ENCODE peak calls at places on chromosomes 6 and 20, in four cellular contexts. One of them, this sample, is unnamed.

GRCh38 chr20:37357481-37358365 is 11.8 kb downstream of the SRC start:
- DNase-seq in HepG2: no peak
- DNase-seq in K562: no peak
- DNase-seq in GM12878: no peak
- DNase-seq in this sample: no peak

GRCh38 chr6:149560736-149561135 is 5.4 kb upstream of the GINM1 start:
- DNase-seq in HepG2: no peak
- DNase-seq in K562: peak; percentile 36
- DNase-seq in GM12878: no peak
- DNase-seq in this sample: peak; percentile 65

GRCh38 chr20:63256954-63257353 is 2.7 kb upstream of the NKAIN4 start:
- DNase-seq in GM12878: no peak
- DNase-seq in K562: no peak
- DNase-seq in HepG2: no peak
- DNase-seq in this sample: no peak

GRCh38 chr20:59013031-59013951 is 5.9 kb upstream of the TUBB1 start:
- DNase-seq in K562: no peak
- DNase-seq in GM12878: no peak
- DNase-seq in HepG2: no peak
- DNase-seq in this sample: no peak

GRCh38 chr20:13173201-13173600 is 47.9 kb upstream of the ISM1 start:
- DNase-seq in HepG2: no peak
- DNase-seq in K562: no peak
- DNase-seq in GM12878: no peak
- DNase-seq in this sample: no peak

GRCh38 chr20:56916345-56916622 is 287.2 kb downstream of the TFAP2C start:
- DNase-seq in K562: no peak
- DNase-seq in HepG2: no peak
- DNase-seq in GM12878: no peak
- DNase-seq in this sample: no peak

GRCh38 chr6:131063764-131064272 is 773 bp upstream of the EPB41L2 start:
- DNase-seq in HepG2: no peak
- DNase-seq in K562: no peak
- DNase-seq in GM12878: no peak
- DNase-seq in this sample: no peak

GRCh38 chr20:4064118-4064962 is 49.0 kb upstream of the RNF24 start:
- DNase-seq in K562: peak; percentile 76
- DNase-seq in GM12878: no peak
- DNase-seq in HepG2: no peak
- DNase-seq in this sample: no peak

GRCh38 chr6:166625356-166625755 is 1.7 kb downstream of the RPS6KA2 start:
- DNase-seq in K562: no peak
- DNase-seq in HepG2: no peak
- DNase-seq in GM12878: no peak
- DNase-seq in this sample: no peak

DNA sequence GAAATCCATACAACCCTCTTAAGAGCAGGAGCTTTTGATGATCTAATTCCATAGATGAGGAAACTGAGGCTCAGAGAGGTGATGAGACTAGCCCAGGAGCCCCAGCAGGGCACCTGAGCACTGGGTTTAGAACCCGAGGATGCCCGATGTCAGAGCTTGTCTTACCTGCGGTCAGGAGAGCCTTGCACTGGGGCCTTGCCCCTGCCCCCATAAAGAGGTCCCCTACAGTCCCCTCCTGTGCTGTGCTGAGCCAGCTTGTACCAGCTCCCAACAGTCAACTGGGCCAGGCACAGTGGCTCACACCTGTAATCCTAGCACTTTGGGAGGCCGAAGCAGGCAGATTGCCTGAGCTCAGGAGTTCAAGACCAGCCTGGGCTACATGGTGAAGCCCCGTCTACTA is 58.6 kb downstream of the RIPOR3 start:
- DNase-seq in GM12878: no peak
- DNase-seq in HepG2: no peak
- DNase-seq in K562: no peak
- DNase-seq in this sample: no peak
- TF ChIP-seq TARDBP in GM12878: no peak
- TF ChIP-seq TARDBP in HepG2: no peak
- TF ChIP-seq TARDBP in K562: no peak
- TF ChIP-seq TARDBP in this sample: no peak

DNA sequence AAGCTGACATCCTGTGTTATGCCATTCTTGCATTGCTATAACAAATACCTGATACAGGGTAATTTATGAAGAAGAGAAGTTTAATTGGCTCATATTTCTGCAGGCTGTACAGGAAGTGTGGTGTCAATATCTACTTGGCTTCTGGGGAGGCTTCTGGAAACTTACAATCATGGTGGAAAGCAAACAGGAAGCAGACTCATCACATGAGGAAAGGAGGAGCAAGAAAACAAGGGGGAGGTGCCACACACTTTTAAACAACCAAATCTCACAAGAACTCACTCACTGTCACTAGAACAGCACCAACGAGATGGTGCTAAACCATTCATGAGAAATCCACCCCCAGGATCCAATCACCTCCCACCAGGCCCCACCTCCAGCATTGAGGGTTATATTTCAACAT is 143.1 kb upstream of the GGTLC1 start:
- DNase-seq in K562: no peak
- DNase-seq in HepG2: no peak
- DNase-seq in GM12878: no peak
- DNase-seq in this sample: no peak
- TF ChIP-seq BHLHE40 in K562: no peak
- TF ChIP-seq BHLHE40 in HepG2: no peak
- TF ChIP-seq BHLHE40 in GM12878: no peak
- TF ChIP-seq BHLHE40 in this sample: no peak

GRCh38 chr6:128697392-128697689 is 176.9 kb upstream of the PTPRK start:
- DNase-seq in GM12878: no peak
- DNase-seq in K562: no peak
- DNase-seq in HepG2: no peak
- DNase-seq in this sample: no peak

GRCh38 chr6:128696651-128697391 is 176.4 kb upstream of the PTPRK start:
- DNase-seq in GM12878: no peak
- DNase-seq in K562: no peak
- DNase-seq in HepG2: no peak
- DNase-seq in this sample: no peak

GRCh38 chr6:128690063-128690462 is 169.7 kb upstream of the PTPRK start:
- DNase-seq in GM12878: no peak
- DNase-seq in K562: no peak
- DNase-seq in HepG2: no peak
- DNase-seq in this sample: no peak

GRCh38 chr6:128694303-128695009 is 174.1 kb upstream of the PTPRK start:
- DNase-seq in K562: no peak
- DNase-seq in HepG2: no peak
- DNase-seq in GM12878: peak; percentile 24
- DNase-seq in this sample: no peak
- TF ChIP-seq TARDBP in K562: no peak
- TF ChIP-seq TARDBP in HepG2: no peak
- TF ChIP-seq TARDBP in GM12878: no peak
- TF ChIP-seq TARDBP in this sample: no peak

GRCh38 chr6:43260791-43261190 is 17.5 kb downstream of the TTBK1 start:
- DNase-seq in K562: no peak
- DNase-seq in HepG2: no peak
- DNase-seq in GM12878: no peak
- DNase-seq in this sample: no peak

GRCh38 chr6:43264599-43264998 is 21.3 kb downstream of the TTBK1 start:
- DNase-seq in HepG2: no peak
- DNase-seq in K562: no peak
- DNase-seq in GM12878: no peak
- DNase-seq in this sample: no peak

GRCh38 chr6:43263314-43264178 is 20.3 kb downstream of the TTBK1 start:
- DNase-seq in HepG2: peak; percentile 78
- DNase-seq in K562: peak; percentile 86
- DNase-seq in GM12878: peak; percentile 46
- DNase-seq in this sample: peak; percentile 90

GRCh38 chr6:43262780-43263313 is 19.6 kb downstream of the TTBK1 start:
- DNase-seq in GM12878: no peak
- DNase-seq in HepG2: no peak
- DNase-seq in K562: no peak
- DNase-seq in this sample: no peak

GRCh38 chr6:43262000-43262779 is 18.9 kb downstream of the TTBK1 start:
- DNase-seq in HepG2: peak; percentile 61
- DNase-seq in GM12878: no peak
- DNase-seq in K562: no peak
- DNase-seq in this sample: no peak
- TF ChIP-seq BHLHE40 in HepG2: no peak
- TF ChIP-seq BHLHE40 in GM12878: no peak
- TF ChIP-seq BHLHE40 in K562: no peak
- TF ChIP-seq BHLHE40 in this sample: no peak

GRCh38 chr20:19658137-19658536 is 99.9 kb upstream of the RIN2 start:
- DNase-seq in K562: peak; percentile 4
- DNase-seq in HepG2: no peak
- DNase-seq in GM12878: peak; percentile 48
- DNase-seq in this sample: no peak
- TF ChIP-seq TARDBP in K562: no peak
- TF ChIP-seq TARDBP in HepG2: no peak
- TF ChIP-seq TARDBP in GM12878: no peak
- TF ChIP-seq TARDBP in this sample: no peak

This sample was measured in HEK293T.